ENCODE peak calls at places on chromosome 16, in ten cellular contexts. A is heart right ventricle, R is lower lobe of right lung, L is PC-9, X is foreskin keratinocyte, T is left ventricle myocardium inferior, F is ovary, J is cardiac muscle cell, B is neural progenitor cell, O is kidney. U is an unnamed sample.
A peak's percentile ranks its signal among the peaks of the same experiment; 100 is the strongest.

GRCh38 chr16:1823821-1824220 is 2.8 kb downstream of the HAGH start:
- DNase-seq in A (no peak), R (no peak), L (peak; percentile 54), X (peak; percentile 40), T (peak; percentile 41), F (no peak), J (peak; percentile 58), B (peak; percentile 72), O (no peak), U (peak; percentile 68)

GRCh38 chr16:47162670-47163420 is 19.1 kb upstream of the NETO2 start:
- DNase-seq in A (no peak), R (no peak), L (no peak), X (no peak), T (no peak), F (no peak), J (no peak), B (no peak), O (no peak), U (no peak)

GRCh38 chr16:87246269-87247065 is 70.7 kb downstream of the C16orf95 start:
- DNase-seq in A (no peak), R (no peak), L (no peak), X (no peak), T (no peak), F (no peak), J (no peak), B (no peak), O (no peak), U (no peak)

GRCh38 chr16:66858740-66859396 is 14.7 kb downstream of the CA7 start:
- DNase-seq in A (peak; percentile 70), R (peak; percentile 71), L (peak; percentile 76), X (no peak), T (peak; percentile 71), F (no peak), J (no peak), B (no peak), O (peak; percentile 3), U (no peak)

GRCh38 chr16:11175850-11176341 is 80.1 kb downstream of the SOCS1 start:
- DNase-seq in A (no peak), R (no peak), L (no peak), X (no peak), T (no peak), F (no peak), J (no peak), B (no peak), O (no peak), U (no peak)

GRCh38 chr16:84087461-84088151 is 29.1 kb downstream of the MBTPS1 start:
- DNase-seq in A (no peak), R (no peak), L (no peak), X (no peak), T (no peak), F (no peak), J (no peak), B (no peak), O (no peak), U (no peak)

GRCh38 chr16:12276631-12277030 is 300.1 kb downstream of the SNX29 start:
- DNase-seq in A (no peak), R (no peak), L (no peak), X (no peak), T (no peak), F (no peak), J (no peak), B (no peak), O (no peak), U (no peak)

GRCh38 chr16:49923411-49923810 is 67.5 kb upstream of the ZNF423 start:
- DNase-seq in A (no peak), R (no peak), L (no peak), X (no peak), T (no peak), F (no peak), J (no peak), B (no peak), O (no peak), U (no peak)

GRCh38 chr16:56632160-56632847 is at the start of gene MT1M:
- DNase-seq in A (no peak), R (peak; percentile 73), L (no peak), X (no peak), T (peak; percentile 72), F (no peak), J (peak; percentile 28), B (peak; percentile 66), O (peak; percentile 93), U (no peak)

GRCh38 chr16:87366930-87367329 is 16.6 kb downstream of the FBXO31 start:
- DNase-seq in A (no peak), R (no peak), L (no peak), X (no peak), T (no peak), F (no peak), J (no peak), B (no peak), O (no peak), U (no peak)

GRCh38 chr16:4450430-4450829 is 24.0 kb downstream of the NMRAL1 start:
- DNase-seq in A (no peak), R (no peak), L (no peak), X (no peak), T (no peak), F (no peak), J (no peak), B (no peak), O (no peak), U (no peak)

GRCh38 chr16:11367483-11367906 is 22.2 kb downstream of the RMI2 start:
- DNase-seq in A (no peak), R (no peak), L (no peak), X (no peak), T (no peak), F (no peak), J (no peak), B (no peak), O (no peak), U (no peak)

GRCh38 chr16:2816751-2817495 is at the start of gene PRSS21:
- DNase-seq in A (no peak), R (peak; percentile 44), L (peak; percentile 75), X (no peak), T (no peak), F (no peak), J (no peak), B (no peak), O (no peak), U (peak; percentile 25)

DNA sequence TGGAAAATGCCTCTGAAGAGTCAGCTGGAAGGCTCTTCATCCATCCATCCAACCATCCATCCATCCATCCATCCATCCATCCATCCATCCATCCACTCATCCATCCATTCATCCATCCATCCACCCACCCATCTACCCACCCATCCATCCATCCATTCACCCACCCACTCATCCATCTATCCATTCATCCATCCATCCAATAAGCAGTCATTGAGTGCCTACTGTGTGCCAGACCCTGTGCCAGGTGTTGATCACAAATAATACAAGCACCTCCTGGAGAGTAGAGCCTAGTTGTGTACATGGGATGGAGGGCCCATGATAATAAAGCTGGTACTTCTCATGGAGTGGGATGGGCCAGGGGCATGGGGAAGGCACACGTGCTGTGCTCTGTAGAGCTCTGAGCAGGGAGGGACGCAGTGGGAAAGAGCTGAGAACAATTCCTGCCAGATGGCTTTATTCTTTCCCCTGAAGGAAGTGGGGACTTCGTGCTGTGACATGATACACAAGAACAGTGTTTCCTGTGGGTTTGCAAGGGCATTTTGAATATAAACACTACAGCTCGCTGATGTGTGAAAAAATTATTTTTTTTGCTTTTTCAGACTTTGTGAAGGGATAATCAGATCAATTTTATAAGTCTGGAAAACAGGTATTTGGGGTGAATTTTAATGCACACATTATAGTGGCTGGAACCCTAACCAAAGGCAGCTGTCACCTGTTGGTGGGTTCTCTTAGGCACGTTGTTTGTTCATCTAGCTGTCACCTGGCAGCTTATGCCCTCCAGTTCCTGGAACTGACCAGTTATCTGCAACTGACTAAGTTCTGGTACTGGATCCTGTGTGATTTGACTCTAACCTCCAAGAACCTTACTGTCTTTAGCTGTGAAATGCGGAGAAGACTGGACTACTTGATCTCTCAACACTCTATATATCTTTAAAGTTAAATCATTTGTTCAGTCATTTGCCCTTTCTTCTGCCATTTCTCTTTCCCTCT is 61.3 kb downstream of the PRKCB start:
- DNase-seq in A (no peak), R (no peak), L (no peak), X (no peak), T (no peak), F (no peak), J (no peak), B (no peak), O (no peak), U (no peak)
- TF ChIP-seq CTCF in A (no peak), R (no peak), L (no peak), X (no peak), T (no peak), F (no peak), J (no peak), B (no peak), O (no peak), U (no peak)

GRCh38 chr16:68047987-68048386 is 24.9 kb downstream of the DUS2 start:
- DNase-seq in A (no peak), R (no peak), L (no peak), X (no peak), T (no peak), F (no peak), J (no peak), B (no peak), O (no peak), U (no peak)

GRCh38 chr16:68055395-68055794 is 29.8 kb upstream of the NFATC3 start:
- DNase-seq in A (no peak), R (no peak), L (no peak), X (no peak), T (no peak), F (no peak), J (no peak), B (no peak), O (no peak), U (no peak)

GRCh38 chr16:68049448-68049847 is 26.4 kb downstream of the DUS2 start:
- DNase-seq in A (no peak), R (no peak), L (no peak), X (no peak), T (no peak), F (no peak), J (no peak), B (no peak), O (no peak), U (no peak)
- H3K27ac ChIP-seq in A (no peak overlapping the region), R (no peak overlapping the region), L (no peak overlapping the region), X (no peak overlapping the region), T (no peak overlapping the region), F (no peak overlapping the region), J (no peak overlapping the region), B (no peak overlapping the region), O (no peak overlapping the region), U (no peak overlapping the region)

GRCh38 chr16:27340654-27341053 is 26.9 kb downstream of the IL4R start:
- DNase-seq in A (no peak), R (no peak), L (no peak), X (no peak), T (no peak), F (no peak), J (no peak), B (no peak), O (no peak), U (no peak)
- TF ChIP-seq CTCF in A (no peak), R (no peak), L (no peak), X (no peak), T (no peak), F (no peak), J (no peak), B (no peak), O (no peak), U (no peak)

DNA sequence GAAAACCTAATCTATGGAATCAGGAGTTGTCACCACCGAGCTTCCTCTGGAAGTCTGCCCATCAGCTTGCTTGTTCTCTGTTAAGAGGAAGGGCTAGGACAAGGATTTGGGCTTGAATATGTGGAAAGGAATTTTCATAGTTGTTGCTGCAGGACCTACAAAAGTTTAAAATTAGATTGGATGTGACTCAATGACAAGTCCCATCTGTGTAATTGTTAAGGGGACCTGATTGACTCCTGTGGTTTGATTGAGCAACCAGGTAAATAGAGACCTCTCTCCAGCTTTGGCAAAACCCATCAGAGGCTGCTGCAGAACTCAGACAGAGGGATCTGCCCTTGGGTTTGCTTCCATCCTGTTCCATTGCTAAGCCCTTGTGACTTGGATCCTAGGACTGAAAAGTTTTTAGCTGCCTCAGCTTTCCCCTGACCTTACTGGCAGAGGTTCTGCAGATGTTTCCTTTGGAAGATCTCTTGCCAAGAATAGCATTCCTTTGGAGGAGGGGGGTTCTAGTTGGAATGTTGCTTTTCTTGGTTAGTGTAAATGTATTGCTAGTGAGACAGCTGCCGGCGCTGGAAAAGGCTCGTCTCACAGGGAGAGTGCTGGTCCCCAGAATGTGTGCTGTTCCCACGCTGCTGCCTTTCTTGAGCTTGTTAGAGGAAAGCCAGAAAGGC is 50.0 kb downstream of the SF3B3 start:
- DNase-seq in A (peak; percentile 77), R (no peak), L (no peak), X (peak; percentile 48), T (peak; percentile 45), F (no peak), J (no peak), B (no peak), O (peak; percentile 80), U (no peak)
- H3K27ac ChIP-seq in A (peak overlapping the region; percentile 16), R (peak overlapping the region; percentile 44), L (peak overlapping the region; percentile 46), X (no peak overlapping the region), T (peak overlapping the region; percentile 84), F (no peak overlapping the region), J (peak overlapping the region; percentile 47), B (peak overlapping the region; percentile 21), O (peak overlapping the region; percentile 1), U (peak overlapping the region; percentile 52)